ENCODE peak calls at places on chromosomes 2 and 18, in six cellular contexts. L is upper lobe of left lung, O is A549, T is sigmoid colon, N is HepG2, I is transverse colon. K is an unnamed sample.

GRCh38 chr2:233430091-233430490 is 75.8 kb downstream of the DGKD start:
- DNase-seq in L (no peak), I (no peak), T (no peak), O (peak; percentile 66), N (no peak), K (no peak)

GRCh38 chr2:182672471-182673165 is 43.4 kb upstream of the DNAJC10 start:
- DNase-seq in L (no peak), I (no peak), O (peak; percentile 55), N (no peak), T (no peak), K (no peak)

GRCh38 chr18:21741511-21742322 is 1.1 kb downstream of the MIB1 start:
- DNase-seq in T (peak; percentile 78), L (peak; percentile 35), O (peak; percentile 4), I (peak; percentile 40), N (no peak), K (peak; percentile 42)

GRCh38 chr2:70104231-70105111 is 17.2 kb downstream of the PCBP1 start:
- DNase-seq in N (peak; percentile 69), O (no peak), T (peak; percentile 66), L (peak; percentile 55), I (peak; percentile 55), K (peak; percentile 45)

GRCh38 chr2:24959761-24960160 is 12.0 kb downstream of the DNAJC27 start:
- DNase-seq in N (no peak), O (no peak), T (no peak), I (peak; percentile 39), L (no peak), K (no peak)

GRCh38 chr18:5543854-5544389 is at the start of gene EPB41L3:
- DNase-seq in O (no peak), T (peak; percentile 84), L (peak; percentile 30), N (no peak), I (peak; percentile 26), K (peak; percentile 19)

GRCh38 chr2:56981554-56981953 is 797.8 kb downstream of the CCDC85A start:
- DNase-seq in N (no peak), I (no peak), O (no peak), L (no peak), T (no peak), K (no peak)

GRCh38 chr18:74132201-74132600 is 15.4 kb downstream of the FBXO15 start:
- DNase-seq in I (no peak), O (no peak), L (no peak), N (no peak), T (no peak), K (no peak)

GRCh38 chr2:120229341-120229740 is 6.1 kb upstream of the TMEM185B start:
- DNase-seq in O (no peak), T (no peak), L (no peak), I (peak; percentile 4), N (no peak), K (no peak)

DNA sequence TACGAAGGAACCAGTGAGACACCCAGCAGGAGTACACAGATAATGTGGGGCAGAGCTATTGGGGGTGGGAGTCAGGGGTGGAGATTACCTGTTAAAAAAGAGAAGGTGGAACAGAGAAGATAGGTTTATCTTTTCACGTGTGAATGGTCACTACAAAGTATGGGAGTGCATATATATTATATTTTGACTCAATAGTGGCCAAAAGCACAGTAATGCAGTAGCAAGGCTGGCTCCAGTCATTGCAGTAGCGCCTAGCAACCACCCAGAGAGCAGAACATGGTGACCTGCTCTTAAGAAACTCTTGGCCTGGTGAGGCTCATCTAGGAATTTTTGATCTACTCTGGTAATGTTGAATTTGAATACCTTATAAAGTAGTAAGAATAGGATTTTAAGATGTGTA is 1.0 kb downstream of the IMPACT start:
- DNase-seq in I (no peak), L (no peak), T (no peak), O (peak; percentile 8), N (no peak), K (no peak)
- TF ChIP-seq POLR2A in I (no peak), L (no peak), T (no peak), O (no peak), N (no peak), K (no peak)

DNA sequence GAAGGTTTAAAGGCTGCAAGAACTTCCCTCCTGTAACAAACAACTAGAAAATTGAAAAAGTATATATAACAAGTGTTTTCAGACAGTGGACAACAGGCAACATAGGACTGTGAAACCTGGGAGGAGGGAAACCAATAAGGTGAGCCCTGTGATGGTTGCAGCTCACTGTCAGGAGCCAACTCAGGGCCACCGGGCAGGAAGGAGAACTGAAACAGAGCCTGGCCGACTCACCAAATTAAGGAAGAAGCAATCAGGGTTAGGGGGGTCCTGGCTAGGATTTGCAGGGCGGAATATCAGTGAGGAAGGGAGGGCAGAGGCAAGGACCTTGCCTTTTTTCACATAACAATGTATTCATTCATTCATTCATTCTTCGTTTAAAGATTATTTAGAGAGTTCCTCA is 21.8 kb upstream of the CNRIP1 start:
- DNase-seq in I (no peak), L (no peak), N (no peak), T (no peak), O (no peak), K (no peak)
- H3K4me3 ChIP-seq in I (no peak overlapping the region), L (no peak overlapping the region), N (no peak overlapping the region), T (no peak overlapping the region), O (no peak overlapping the region), K (no peak overlapping the region)

GRCh38 chr2:97717618-97718005 is 4.2 kb downstream of the ZAP70 start:
- DNase-seq in O (no peak), L (no peak), T (no peak), I (no peak), N (no peak), K (no peak)
- H3K4me1 ChIP-seq in O (no peaks in the 10 kb centered on the region), L (no peaks in the 10 kb centered on the region), T (no peaks in the 10 kb centered on the region), I (no peaks in the 10 kb centered on the region), N (peaks cover 14% of the 10 kb centered on the region), K (no peaks in the 10 kb centered on the region)

GRCh38 chr2:112584134-112584890 is at the start of gene CHCHD5:
- DNase-seq in L (peak; percentile 96), I (peak; percentile 95), N (peak; percentile 98), T (peak; percentile 98), O (peak; percentile 97), K (peak; percentile 97)
- TF ChIP-seq POLR2A in L (no peak), I (peak; percentile 63), N (peak; percentile 88), T (peak; percentile 18), O (peak; percentile 57), K (no peak)

DNA sequence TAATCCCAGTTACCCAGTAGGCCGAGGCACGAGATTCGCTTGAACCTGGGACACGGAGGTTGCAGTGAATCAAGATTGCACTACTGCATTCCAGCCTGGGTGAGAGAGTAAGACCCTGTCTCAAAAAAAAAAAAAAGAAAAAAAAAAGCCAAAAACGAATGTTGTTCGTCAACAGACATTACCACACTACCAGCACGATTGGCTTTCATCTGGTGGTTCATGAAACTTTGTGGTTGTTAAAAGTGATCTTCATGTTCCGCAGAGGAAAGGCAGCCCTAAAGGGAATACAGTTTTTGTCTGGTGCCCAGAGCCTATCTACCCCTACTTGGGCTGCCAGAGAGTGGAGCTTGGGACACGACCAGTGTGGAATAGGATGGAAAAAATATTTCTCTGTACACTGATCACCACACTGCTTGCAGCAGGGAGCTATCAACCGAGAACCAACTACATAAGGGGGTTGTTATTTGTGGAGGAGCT is 13.6 kb upstream of the CXCR4 start:
- DNase-seq in T (no peak), N (no peak), O (no peak), L (no peak), I (no peak), K (no peak)
- H3K4me3 ChIP-seq in T (no peak overlapping the region), N (no peak overlapping the region), O (no peak overlapping the region), L (no peak overlapping the region), I (no peak overlapping the region), K (no peak overlapping the region)

DNA sequence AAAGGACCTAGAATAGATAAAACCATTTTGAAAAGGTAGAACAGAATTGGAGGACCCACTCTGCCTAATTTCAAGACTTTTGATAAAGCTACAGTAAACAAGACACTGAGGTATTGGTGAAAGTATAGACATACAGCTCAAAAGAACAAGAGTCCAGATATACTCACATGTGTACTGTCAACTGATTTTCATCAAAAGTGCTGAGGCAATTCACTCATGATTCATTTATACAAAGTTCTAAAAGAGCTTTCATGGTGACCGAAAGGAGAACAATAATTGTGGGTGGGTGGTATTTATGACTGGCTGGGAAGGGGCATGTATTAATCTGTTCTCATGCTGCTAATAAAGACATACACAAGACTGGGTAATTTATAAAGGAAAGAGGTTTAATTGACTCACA is 7.3 kb downstream of the MAP4K3 start:
- DNase-seq in L (no peak), N (no peak), O (no peak), I (no peak), T (no peak), K (no peak)
- H3K4me1 ChIP-seq in L (peaks cover 22% of the 10 kb centered on the region), N (peaks cover 74% of the 10 kb centered on the region), O (peaks cover 84% of the 10 kb centered on the region), I (peaks cover 54% of the 10 kb centered on the region), T (peaks cover 90% of the 10 kb centered on the region), K (peaks cover 38% of the 10 kb centered on the region)

DNA sequence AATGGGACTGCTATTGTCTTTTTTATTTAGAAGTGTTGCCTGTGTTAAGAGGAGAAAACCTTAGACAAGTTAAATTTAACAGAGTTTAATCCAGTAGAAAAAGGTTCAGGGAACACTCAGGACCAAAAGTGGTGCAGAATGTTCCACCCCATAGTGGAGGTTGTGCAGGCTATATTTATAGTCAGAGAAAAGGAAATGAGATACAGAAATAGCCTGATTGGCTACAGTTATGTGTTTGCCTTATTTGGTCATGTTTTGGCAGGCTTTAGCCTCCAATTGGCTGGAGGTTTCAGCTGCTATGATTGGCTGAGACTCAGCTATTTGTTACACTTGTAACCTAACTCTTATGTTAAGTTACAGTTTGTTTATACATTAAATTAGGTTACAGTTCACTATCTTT is 4.1 kb downstream of the STAMBP start:
- DNase-seq in I (no peak), O (peak; percentile 68), L (no peak), T (no peak), N (no peak), K (no peak)
- TF ChIP-seq POLR2A in I (peak; percentile 42), O (no peak), L (no peak), T (peak; percentile 46), N (no peak), K (peak; percentile 16)

GRCh38 chr2:199312931-199313330 is 144.8 kb downstream of the SATB2 start:
- DNase-seq in T (no peak), I (no peak), O (no peak), N (no peak), L (no peak), K (no peak)

GRCh38 chr2:199308567-199308966 is 149.2 kb downstream of the SATB2 start:
- DNase-seq in L (no peak), N (no peak), T (no peak), O (no peak), I (no peak), K (no peak)

GRCh38 chr2:199309973-199310372 is 147.8 kb downstream of the SATB2 start:
- DNase-seq in T (no peak), O (no peak), I (no peak), N (no peak), L (no peak), K (no peak)

GRCh38 chr2:199309411-199309810 is 148.3 kb downstream of the SATB2 start:
- DNase-seq in T (no peak), N (no peak), L (no peak), I (no peak), O (no peak), K (no peak)

GRCh38 chr2:199310654-199311275 is 147.0 kb downstream of the SATB2 start:
- DNase-seq in O (no peak), L (no peak), N (no peak), T (no peak), I (no peak), K (no peak)
- H3K4me3 ChIP-seq in O (no peak overlapping the region), L (no peak overlapping the region), N (no peak overlapping the region), T (no peak overlapping the region), I (no peak overlapping the region), K (no peak overlapping the region)

K was measured in thyroid gland.